ENCODE peak calls at places on chromosomes 5 and 9, in four cellular contexts. I, T, L and D are unnamed samples.

GRCh38 chr5:33631786-33632185 is 191.0 kb downstream of the TARS1 start:
- DNase-seq in I (no peak), T (no peak), L (no peak), D (no peak)

GRCh38 chr5:127040779-127041520 is 10.6 kb upstream of the MARCHF3 start:
- DNase-seq in I (no peak), T (no peak), L (no peak), D (peak; percentile 40)

GRCh38 chr5:177403194-177403825 is 2.8 kb upstream of the PFN3 start:
- DNase-seq in I (no peak), T (no peak), L (peak; percentile 54), D (no peak)

GRCh38 chr5:10581867-10582511 is 18.1 kb downstream of the ANKRD33B start:
- DNase-seq in I (no peak), T (no peak), L (no peak), D (no peak)

GRCh38 chr9:108272350-108272899 is 583.4 kb downstream of the ACTL7B start:
- DNase-seq in I (peak; percentile 48), T (no peak), L (peak; percentile 68), D (no peak)

GRCh38 chr5:154421868-154422267 is 23.9 kb upstream of the SAP30L start:
- DNase-seq in I (no peak), T (no peak), L (no peak), D (no peak)

GRCh38 chr5:4542145-4542778 is 597.9 kb upstream of the ADAMTS16 start:
- DNase-seq in I (no peak), T (no peak), L (no peak), D (no peak)

GRCh38 chr5:20476016-20476415 is 488.0 kb upstream of the CDH18 start:
- DNase-seq in I (no peak), T (no peak), L (no peak), D (no peak)

GRCh38 chr5:398475-399295 is 44.3 kb upstream of the EXOC3 start:
- DNase-seq in I (no peak), T (peak; percentile 64), L (peak; percentile 49), D (no peak)

GRCh38 chr5:1054799-1055775 is 46.5 kb downstream of the NKD2 start:
- DNase-seq in I (no peak), T (no peak), L (peak; percentile 36), D (no peak)

GRCh38 chr5:160175438-160176218 is 53.7 kb upstream of the FABP6 start:
- DNase-seq in I (no peak), T (peak; percentile 86), L (peak; percentile 62), D (peak; percentile 57)

GRCh38 chr5:68891718-68892117 is 202.1 kb upstream of the SLC30A5 start:
- DNase-seq in I (no peak), T (no peak), L (no peak), D (no peak)

GRCh38 chr9:130445268-130445983 is 665 bp downstream of the ASS1 start:
- DNase-seq in I (no peak), T (peak; percentile 91), L (peak; percentile 74), D (peak; percentile 66)

GRCh38 chr9:124469011-124469832 is 19.0 kb downstream of the ADGRD2 start:
- DNase-seq in I (no peak), T (no peak), L (peak; percentile 34), D (no peak)

GRCh38 chr5:138972836-138973235 is 97.7 kb upstream of the LRRTM2 start:
- DNase-seq in I (no peak), T (no peak), L (no peak), D (peak; percentile 38)

GRCh38 chr5:138449501-138450239 is 10.8 kb downstream of the REEP2 start:
- DNase-seq in I (peak; percentile 94), T (peak; percentile 91), L (peak; percentile 95), D (peak; percentile 92)

GRCh38 chr5:56487528-56488115 is 254.5 kb upstream of the ANKRD55 start:
- DNase-seq in I (no peak), T (no peak), L (no peak), D (no peak)

GRCh38 chr5:60959156-60959555 is 14.2 kb downstream of the NDUFAF2 start:
- DNase-seq in I (no peak), T (no peak), L (no peak), D (no peak)

GRCh38 chr5:32767948-32768427 is 56.9 kb downstream of the NPR3 start:
- DNase-seq in I (no peak), T (no peak), L (no peak), D (peak; percentile 87)

GRCh38 chr5:66864240-66864884 is 268.2 kb downstream of the MAST4 start:
- DNase-seq in I (no peak), T (no peak), L (no peak), D (no peak)

GRCh38 chr9:14271078-14271673 is 42.8 kb downstream of the NFIB start:
- DNase-seq in I (peak; percentile 78), T (no peak), L (peak; percentile 68), D (peak; percentile 69)

GRCh38 chr9:76136986-76137385 is 246.5 kb downstream of the PCSK5 start:
- DNase-seq in I (no peak), T (no peak), L (no peak), D (no peak)

GRCh38 chr5:123855630-123856029 is 343.7 kb downstream of the CSNK1G3 start:
- DNase-seq in I (no peak), T (no peak), L (no peak), D (no peak)

GRCh38 chr5:163104496-163104895 is 332.9 kb upstream of the CCNG1 start:
- DNase-seq in I (no peak), T (no peak), L (no peak), D (no peak)

GRCh38 chr9:249025-249424 is 34.4 kb downstream of the DOCK8 start:
- DNase-seq in I (no peak), T (no peak), L (no peak), D (no peak)

GRCh38 chr9:131258698-131259431 is 17.4 kb downstream of the FAM78A start:
- DNase-seq in I (no peak), T (no peak), L (no peak), D (no peak)

GRCh38 chr5:97355775-97356174 is 172.7 kb upstream of the RIOK2 start:
- DNase-seq in I (no peak), T (no peak), L (no peak), D (no peak)

GRCh38 chr5:163387970-163388369 is 49.4 kb upstream of the CCNG1 start:
- DNase-seq in I (no peak), T (no peak), L (no peak), D (no peak)

GRCh38 chr5:123093279-123094226 is 4.5 kb downstream of the PRDM6 start:
- DNase-seq in I (no peak), T (no peak), L (no peak), D (no peak)

GRCh38 chr5:4027335-4027734 is 431.7 kb downstream of the IRX1 start:
- DNase-seq in I (no peak), T (no peak), L (no peak), D (no peak)

GRCh38 chr5:26942481-26942880 is 95.9 kb downstream of the CDH9 start:
- DNase-seq in I (no peak), T (no peak), L (no peak), D (no peak)

GRCh38 chr5:177309351-177310191 is 2.1 kb downstream of the MXD3 start:
- DNase-seq in I (no peak), T (no peak), L (peak; percentile 82), D (no peak)

GRCh38 chr5:125526940-125527339 is 780.5 kb upstream of the ZNF608 start:
- DNase-seq in I (no peak), T (no peak), L (no peak), D (no peak)

GRCh38 chr5:157911568-157911967 is 52.6 kb upstream of the CLINT1 start:
- DNase-seq in I (no peak), T (no peak), L (no peak), D (no peak)
- H3K4me3 ChIP-seq in I (no peak overlapping the region), T (no peak overlapping the region), L (no peak overlapping the region), D (no peak overlapping the region)

DNA sequence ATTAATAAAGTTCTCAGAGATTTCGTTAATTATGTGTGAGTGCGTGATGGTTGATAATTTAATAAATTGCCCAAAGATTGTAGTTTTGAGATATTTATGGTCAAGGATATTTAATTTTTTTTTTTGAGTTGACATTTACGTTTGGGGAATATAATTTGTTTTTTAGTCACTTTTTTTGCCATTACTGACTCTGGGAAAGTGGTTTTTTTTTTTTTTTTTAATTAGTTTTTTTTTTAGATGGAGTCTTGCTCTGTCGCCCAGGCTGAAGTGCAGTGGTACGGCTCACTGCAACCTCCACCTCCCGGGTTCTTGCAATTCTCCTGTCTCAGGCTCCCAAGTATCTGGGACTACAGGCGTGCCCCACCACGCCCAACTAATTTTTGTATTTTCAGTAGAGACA is 1.7 kb downstream of the BDP1 start:
- DNase-seq in I (no peak), T (no peak), L (no peak), D (no peak)
- H3K4me3 ChIP-seq in I (no peak overlapping the region), T (peak overlapping the region; percentile 77), L (peak overlapping the region; percentile 77), D (no peak overlapping the region)

DNA sequence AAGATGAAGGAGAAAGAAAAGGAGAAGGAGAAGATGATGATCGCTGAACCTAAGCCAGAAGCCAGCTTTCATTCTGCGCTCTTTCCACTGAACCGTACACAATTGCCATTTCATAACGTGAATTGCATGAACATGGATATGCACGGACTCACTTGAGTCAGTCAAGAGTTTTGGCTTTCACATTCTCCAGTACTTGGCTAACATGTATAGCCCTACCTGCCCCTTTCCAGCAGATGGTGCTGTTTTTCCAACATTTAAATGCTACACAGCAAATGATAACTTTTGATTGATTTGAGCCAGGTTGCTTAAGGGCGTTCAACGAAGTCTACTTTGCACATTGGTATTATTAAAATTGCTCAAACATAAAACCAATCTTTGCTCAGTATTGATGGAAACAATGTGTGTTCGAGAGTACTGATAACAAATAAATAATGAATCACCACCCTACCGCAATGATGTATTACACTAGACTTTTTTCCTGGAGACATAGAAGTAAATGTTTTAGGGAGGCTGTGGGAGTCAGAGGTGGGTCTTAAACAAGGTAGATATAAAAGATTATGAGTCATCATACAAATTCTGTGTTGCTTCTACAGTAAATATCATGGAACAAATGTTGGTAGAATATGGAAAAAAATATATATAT is 196.4 kb downstream of the TRPM3 start:
- DNase-seq in I (peak; percentile 40), T (no peak), L (no peak), D (peak; percentile 68)
- H3K4me3 ChIP-seq in I (peak overlapping the region; percentile 11), T (peak overlapping the region; percentile 57), L (peak overlapping the region; percentile 15), D (peak overlapping the region; percentile 33)

GRCh38 chr9:136120119-136120393 is 1.4 kb upstream of the TMEM250 start:
- DNase-seq in I (no peak), T (no peak), L (no peak), D (no peak)
- H3K4me3 ChIP-seq in I (no peak overlapping the region), T (no peak overlapping the region), L (peak overlapping the region; percentile 93), D (no peak overlapping the region)

DNA sequence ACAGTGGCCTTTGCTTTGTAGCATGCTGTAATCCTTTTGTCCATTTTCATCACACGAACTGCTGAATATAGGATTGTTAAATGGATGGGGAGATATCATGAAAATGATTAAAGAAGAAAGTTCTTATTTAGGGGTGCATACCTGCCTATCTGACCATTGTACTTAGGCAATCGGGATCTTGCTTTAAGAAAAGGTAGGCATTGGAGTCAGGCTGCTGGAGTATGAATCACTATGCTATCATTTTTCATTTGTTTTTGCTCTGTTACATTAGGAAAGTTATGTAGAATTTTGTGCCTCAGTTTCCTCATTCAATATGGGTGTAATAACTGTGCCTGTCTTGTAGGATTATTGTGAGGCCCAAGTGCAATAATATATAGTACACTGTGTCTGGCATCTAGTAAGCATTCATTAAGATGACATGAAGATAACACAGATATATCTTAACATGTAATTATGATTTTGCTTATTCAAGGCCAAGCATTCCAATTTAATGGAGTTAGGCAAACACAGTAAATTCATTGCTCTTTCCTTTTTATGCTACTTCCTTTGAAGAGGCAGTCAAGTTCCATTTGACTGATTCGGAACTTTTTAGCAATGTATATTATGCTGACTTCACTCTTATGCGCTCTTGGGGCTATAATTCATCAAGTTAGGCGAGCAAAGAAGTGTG is 109.8 kb upstream of the CDKN2B start:
- DNase-seq in I (no peak), T (no peak), L (no peak), D (no peak)
- H3K4me3 ChIP-seq in I (no peak overlapping the region), T (no peak overlapping the region), L (no peak overlapping the region), D (no peak overlapping the region)